ENCODE peak calls at places on chromosomes 7 and 10, in four cellular contexts. K is GM23248; M is CD8-positive, alpha-beta memory T cell; Z is astrocyte. L is an unnamed sample.

GRCh38 chr10:64486149-64486548 is 964.9 kb downstream of the REEP3 start:
- DNase-seq in Z (peak; percentile 75), K (peak; percentile 3), M (no peak), L (no peak)

GRCh38 chr10:289581-289980 is 154.3 kb downstream of the ZMYND11 start:
- DNase-seq in K (no peak), Z (no peak), M (no peak), L (no peak)

GRCh38 chr7:45980181-45980905 is 59.3 kb upstream of the IGFBP3 start:
- DNase-seq in M (no peak), K (peak; percentile 83), Z (peak; percentile 67), L (no peak)

GRCh38 chr7:102985176-102985783 is 72.5 kb downstream of the LRRC17 start:
- DNase-seq in K (no peak), M (no peak), Z (peak; percentile 69), L (no peak)

GRCh38 chr7:99762680-99763327 is 21.2 kb downstream of the CYP3A4 start:
- DNase-seq in K (peak; percentile 89), Z (peak; percentile 82), M (no peak), L (no peak)

GRCh38 chr7:45082831-45083331 is 5.9 kb downstream of the NACAD start:
- DNase-seq in M (no peak), K (no peak), Z (no peak), L (no peak)

GRCh38 chr10:124243702-124244121 is 150.3 kb upstream of the CHST15 start:
- DNase-seq in M (no peak), Z (no peak), K (no peak), L (no peak)

GRCh38 chr10:12707461-12708185 is 293.9 kb downstream of the CCDC3 start:
- DNase-seq in Z (peak; percentile 98), M (no peak), K (peak; percentile 88), L (peak; percentile 60)

GRCh38 chr7:127678330-127678729 is 26.3 kb downstream of the SND1 start:
- DNase-seq in M (no peak), K (no peak), Z (peak; percentile 63), L (no peak)

GRCh38 chr10:119080521-119081259 is at the start of gene EIF3A:
- DNase-seq in Z (peak; percentile 73), K (peak; percentile 97), M (peak; percentile 89), L (peak; percentile 91)

GRCh38 chr7:42185726-42186125 is 51.3 kb downstream of the GLI3 start:
- DNase-seq in Z (no peak), M (no peak), K (no peak), L (no peak)

GRCh38 chr7:142338633-142339501 is 81.0 kb upstream of the PRSS58 start:
- DNase-seq in K (peak; percentile 64), M (no peak), Z (no peak), L (peak; percentile 82)

GRCh38 chr10:70222340-70222794 is 10.9 kb downstream of the PPA1 start:
- DNase-seq in K (peak; percentile 39), Z (no peak), M (no peak), L (no peak)

GRCh38 chr10:27893320-27894014 is 105.4 kb downstream of the ODAD2 start:
- DNase-seq in K (peak; percentile 49), M (no peak), Z (peak; percentile 83), L (no peak)

GRCh38 chr7:127890726-127891125 is 140.5 kb downstream of the LRRC4 start:
- DNase-seq in K (no peak), Z (no peak), M (no peak), L (no peak)

GRCh38 chr10:70579234-70580002 is 23.1 kb downstream of the PRF1 start:
- DNase-seq in K (no peak), M (no peak), Z (no peak), L (peak; percentile 38)

GRCh38 chr7:9945882-9946281 is 1027.8 kb upstream of the PHF14 start:
- DNase-seq in M (no peak), K (no peak), Z (peak; percentile 19), L (no peak)

GRCh38 chr7:2950578-2950977 is 93.1 kb downstream of the CARD11 start:
- DNase-seq in M (no peak), K (no peak), Z (no peak), L (no peak)

GRCh38 chr10:88705951-88706350 is at the start of gene LIPK:
- DNase-seq in K (no peak), Z (no peak), M (no peak), L (no peak)

GRCh38 chr10:101507828-101508227 is 80.2 kb downstream of the POLL start:
- DNase-seq in M (no peak), K (no peak), Z (no peak), L (no peak)

GRCh38 chr7:116524221-116524608 is 621 bp upstream of the CAV1 start:
- DNase-seq in M (no peak), K (no peak), Z (peak; percentile 56), L (no peak)
- H3K4me1 ChIP-seq in M (peaks cover 19% of the 10 kb centered on the region), K (peaks cover 32% of the 10 kb centered on the region), Z (peaks cover 47% of the 10 kb centered on the region), L (no peaks in the 10 kb centered on the region)

GRCh38 chr7:76356823-76357222 is 2.0 kb downstream of the YWHAG start:
- DNase-seq in M (no peak), Z (no peak), K (peak; percentile 80), L (no peak)
- H3K4me1 ChIP-seq in M (peaks cover 48% of the 10 kb centered on the region), Z (peaks cover 19% of the 10 kb centered on the region), K (peaks cover 34% of the 10 kb centered on the region), L (peaks cover 45% of the 10 kb centered on the region)

GRCh38 chr10:32349199-32349585 is 2.2 kb upstream of the EPC1 start:
- DNase-seq in Z (no peak), K (no peak), M (no peak), L (no peak)
- H3K4me1 ChIP-seq in Z (peaks cover 9% of the 10 kb centered on the region), K (peaks cover 14% of the 10 kb centered on the region), M (peaks cover 55% of the 10 kb centered on the region), L (peaks cover 27% of the 10 kb centered on the region)

GRCh38 chr10:11541296-11541695 is 70.2 kb downstream of the USP6NL start:
- DNase-seq in K (no peak), Z (no peak), M (no peak), L (no peak)
- H3K4me1 ChIP-seq in K (peaks cover 16% of the 10 kb centered on the region), Z (peaks cover 14% of the 10 kb centered on the region), M (no peaks in the 10 kb centered on the region), L (no peaks in the 10 kb centered on the region)